ENCODE peak calls at places on chromosomes 13 and 19, in four cellular contexts. R, L, B and O are unnamed samples.

GRCh38 chr13:85798999-85799646 is at the start of gene SLITRK6:
- DNase-seq in R (no peak), L (peak; percentile 81), B (no peak), O (no peak)

GRCh38 chr13:79997244-79997643 is 343.7 kb downstream of the SPRY2 start:
- DNase-seq in R (no peak), L (no peak), B (no peak), O (no peak)

GRCh38 chr13:20363604-20364003 is 131.5 kb upstream of the GJB6 start:
- DNase-seq in R (no peak), L (no peak), B (no peak), O (no peak)

GRCh38 chr19:10952809-10953208 is 8.0 kb upstream of the SMARCA4 start:
- DNase-seq in R (no peak), L (no peak), B (no peak), O (no peak)

GRCh38 chr13:57739089-57739488 is 107.5 kb downstream of the PCDH17 start:
- DNase-seq in R (no peak), L (no peak), B (no peak), O (no peak)

GRCh38 chr13:79405501-79405830 is 589 bp downstream of the RBM26 start:
- DNase-seq in R (peak; percentile 48), L (peak; percentile 25), B (no peak), O (no peak)

GRCh38 chr13:90270231-90270630 is 1077.3 kb upstream of the MIR17HG start:
- DNase-seq in R (no peak), L (no peak), B (no peak), O (no peak)

GRCh38 chr19:39115105-39115847 is 10.3 kb upstream of the PAK4 start:
- DNase-seq in R (no peak), L (no peak), B (no peak), O (no peak)

GRCh38 chr13:74919914-74920313 is 562.1 kb downstream of the TBC1D4 start:
- DNase-seq in R (peak; percentile 57), L (no peak), B (no peak), O (no peak)

GRCh38 chr13:50275392-50276063 is 260.3 kb downstream of the KCNRG start:
- DNase-seq in R (no peak), L (no peak), B (peak; percentile 54), O (no peak)

GRCh38 chr13:113777311-113778260 is 18.6 kb downstream of the TMEM255B start:
- DNase-seq in R (peak; percentile 34), L (no peak), B (no peak), O (no peak)

GRCh38 chr13:24161980-24162517 is 1.5 kb downstream of the SPATA13 start:
- DNase-seq in R (no peak), L (no peak), B (no peak), O (no peak)

GRCh38 chr13:67328895-67329294 is 98.8 kb upstream of the PCDH9 start:
- DNase-seq in R (no peak), L (no peak), B (no peak), O (no peak)

GRCh38 chr13:94967183-94968039 is 255.1 kb upstream of the SOX21 start:
- DNase-seq in R (peak; percentile 8), L (peak; percentile 38), B (no peak), O (no peak)

GRCh38 chr13:44312898-44313551 is 60.6 kb upstream of the SERP2 start:
- DNase-seq in R (no peak), L (peak; percentile 67), B (peak; percentile 14), O (no peak)

GRCh38 chr19:33114302-33114701 is 17.6 kb upstream of the WDR88 start:
- DNase-seq in R (no peak), L (no peak), B (no peak), O (no peak)

GRCh38 chr13:44437356-44438233 is 64.0 kb downstream of the SERP2 start:
- DNase-seq in R (peak; percentile 30), L (peak; percentile 49), B (peak; percentile 35), O (no peak)

GRCh38 chr19:6326815-6327214 is 6.6 kb downstream of the ACER1 start:
- DNase-seq in R (no peak), L (no peak), B (no peak), O (no peak)

GRCh38 chr19:51807111-51807701 is 12.2 kb downstream of the FPR3 start:
- DNase-seq in R (peak; percentile 85), L (no peak), B (peak; percentile 52), O (no peak)

GRCh38 chr19:33720691-33721682 is 75.7 kb upstream of the KCTD15 start:
- DNase-seq in R (peak; percentile 26), L (peak; percentile 24), B (peak; percentile 10), O (no peak)

GRCh38 chr19:21439372-21439771 is 42.4 kb downstream of the ZNF493 start:
- DNase-seq in R (no peak), L (no peak), B (peak; percentile 4), O (no peak)

GRCh38 chr13:41497436-41497835 is 40.1 kb downstream of the RGCC start:
- DNase-seq in R (no peak), L (no peak), B (no peak), O (no peak)

GRCh38 chr19:47020992-47021496 is 1.4 kb downstream of the NPAS1 start:
- DNase-seq in R (peak; percentile 37), L (peak; percentile 65), B (no peak), O (no peak)

GRCh38 chr13:36072536-36072935 is 58.6 kb downstream of the DCLK1 start:
- DNase-seq in R (no peak), L (no peak), B (no peak), O (no peak)

GRCh38 chr19:7811989-7812388 is 18.0 kb upstream of the EVI5L start:
- DNase-seq in R (no peak), L (no peak), B (no peak), O (no peak)

GRCh38 chr13:23899555-23899954 is 2.3 kb upstream of the C1QTNF9B start:
- DNase-seq in R (peak; percentile 45), L (peak; percentile 4), B (peak; percentile 36), O (no peak)

GRCh38 chr19:4660993-4661392 is 9.1 kb downstream of the MYDGF start:
- DNase-seq in R (no peak), L (no peak), B (no peak), O (no peak)

GRCh38 chr19:4662812-4663211 is 7.3 kb downstream of the MYDGF start:
- DNase-seq in R (no peak), L (no peak), B (no peak), O (no peak)

GRCh38 chr19:4662020-4662695 is 8.0 kb downstream of the MYDGF start:
- DNase-seq in R (no peak), L (no peak), B (no peak), O (no peak)

GRCh38 chr19:4657835-4658234 is 12.3 kb downstream of the MYDGF start:
- DNase-seq in R (no peak), L (no peak), B (no peak), O (no peak)

GRCh38 chr19:4660181-4660791 is 9.9 kb downstream of the MYDGF start:
- DNase-seq in R (peak; percentile 77), L (peak; percentile 50), B (peak; percentile 42), O (no peak)
- TF ChIP-seq POLR2AphosphoS2 in R (no peak), L (no peak), B (no peak), O (no peak)

DNA sequence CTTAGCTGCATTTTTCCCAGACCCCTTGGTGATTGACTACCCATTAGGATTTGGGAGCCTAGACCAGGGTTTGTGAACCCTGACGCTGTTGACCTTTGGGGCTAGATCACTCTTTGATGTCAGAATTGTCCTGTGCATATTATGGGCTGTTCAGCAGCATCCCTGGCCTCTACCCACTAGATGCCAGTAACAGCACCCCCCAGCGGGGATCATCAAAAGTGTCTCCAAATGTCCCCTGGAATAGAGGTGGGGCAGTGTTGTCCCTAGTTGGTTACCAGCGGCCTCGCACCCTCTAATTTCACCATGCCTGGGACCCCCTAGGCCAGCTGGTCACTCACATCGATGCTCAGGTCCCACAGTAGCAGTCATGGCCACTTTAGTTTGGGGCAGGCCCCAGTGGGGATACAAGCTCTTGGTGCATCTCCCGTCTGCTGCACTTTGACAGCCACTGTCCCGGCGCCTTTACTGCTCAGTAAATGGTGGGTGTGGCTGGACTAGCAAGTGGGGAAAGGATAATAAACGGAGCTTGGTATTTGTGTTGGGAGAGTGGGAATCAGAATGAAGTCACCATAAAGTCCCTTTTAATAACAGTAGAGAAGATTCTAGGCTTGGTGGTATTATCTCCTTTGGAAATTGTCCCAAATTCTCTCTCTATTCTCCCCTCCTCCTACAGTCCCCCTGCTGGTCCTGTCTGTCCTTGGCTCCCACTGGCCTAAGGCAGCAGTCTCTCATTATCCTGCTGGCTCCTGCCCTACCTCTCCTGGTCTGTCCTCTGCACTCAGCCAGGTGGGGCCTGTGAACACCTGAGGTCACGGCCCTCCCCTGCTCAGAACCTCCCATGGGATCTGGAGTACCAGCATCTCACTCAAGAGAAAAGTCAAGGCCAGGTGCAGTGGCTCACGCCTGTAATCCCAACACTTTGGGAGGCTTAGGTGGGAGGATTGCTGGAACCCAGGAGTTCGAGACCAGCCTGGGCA is 80.6 kb downstream of the SIPA1L3 start:
- DNase-seq in R (peak; percentile 38), L (peak; percentile 53), B (peak; percentile 21), O (no peak)
- TF ChIP-seq POLR2AphosphoS2 in R (no peak), L (no peak), B (no peak), O (no peak)

DNA sequence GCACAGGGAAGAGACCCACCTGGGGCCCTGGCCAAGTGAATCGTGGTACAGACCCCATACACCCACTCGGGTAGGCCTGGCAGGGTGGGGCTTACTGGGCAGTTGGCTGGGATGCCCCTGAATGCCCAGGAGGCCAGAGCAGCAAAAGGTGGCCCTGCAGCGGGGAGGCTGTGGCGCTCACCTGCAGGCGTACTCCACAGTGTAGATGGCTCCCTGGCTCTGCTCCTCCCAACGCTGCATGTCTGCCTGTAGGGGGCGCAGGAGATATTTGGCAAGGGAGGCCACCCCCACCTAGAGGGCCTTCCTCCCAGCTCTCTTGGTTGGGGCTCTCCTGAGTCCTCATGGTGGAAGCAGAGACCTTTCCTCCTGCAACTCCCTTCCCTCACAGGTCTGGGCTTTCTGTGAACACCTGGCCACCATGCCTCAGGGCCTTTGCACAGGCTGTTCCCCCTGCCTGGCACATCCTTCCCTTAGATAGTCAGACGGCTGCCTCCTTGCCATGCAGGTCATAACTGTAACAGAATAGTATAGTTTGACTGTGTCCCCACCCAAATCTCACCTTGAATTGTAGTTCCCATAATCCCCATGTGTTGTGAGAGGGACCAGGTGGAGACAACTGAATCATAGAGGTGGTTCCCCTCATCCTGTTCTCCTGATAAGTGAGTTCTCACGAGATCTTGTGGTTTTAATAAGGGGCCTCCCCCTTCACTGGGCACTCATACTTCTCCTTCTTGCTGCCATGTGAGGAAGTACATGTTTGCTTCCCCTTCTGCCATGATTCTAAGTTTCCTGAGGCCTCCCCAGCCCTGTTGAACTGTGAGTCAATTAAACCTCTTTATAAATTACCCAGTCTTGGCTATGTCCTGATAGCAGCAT is 5.9 kb downstream of the BORCS8 start:
- DNase-seq in R (peak; percentile 86), L (peak; percentile 61), B (peak; percentile 68), O (no peak)
- TF ChIP-seq POLR2AphosphoS2 in R (no peak), L (no peak), B (no peak), O (no peak)

DNA sequence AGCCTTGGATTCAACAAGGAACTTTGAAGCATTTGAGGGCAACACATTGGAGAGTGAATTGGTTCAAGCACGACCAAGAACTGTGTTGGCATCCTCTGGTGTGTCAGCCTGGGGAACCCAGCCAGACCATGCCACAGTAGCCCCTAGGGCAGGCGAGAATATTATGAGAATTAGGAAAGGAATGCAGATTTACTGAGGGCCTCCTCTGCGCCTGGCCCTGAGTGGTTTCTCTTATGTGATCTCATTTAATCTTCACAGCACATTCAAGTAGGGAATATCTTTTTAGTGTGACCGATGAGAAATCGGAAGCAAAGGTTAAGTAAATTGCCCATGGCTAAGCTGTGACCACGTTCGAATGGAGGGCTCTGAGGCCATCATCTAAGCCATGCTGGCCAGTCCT is 15.3 kb upstream of the ERICH6B start:
- DNase-seq in R (no peak), L (no peak), B (no peak), O (no peak)
- TF ChIP-seq POLR2AphosphoS2 in R (no peak), L (no peak), B (no peak), O (no peak)